ENCODE peak calls at places on chromosomes 3 and 15, in seven cellular contexts. One of them, this sample, is unnamed.

GRCh38 chr15:67724679-67725365 is 100.5 kb upstream of the SKOR1 start:
- DNase-seq in testis: no peak
- DNase-seq in neural progenitor cell: no peak
- DNase-seq in psoas muscle: no peak
- DNase-seq in astrocyte: no peak
- DNase-seq in CD4-positive, alpha-beta T cell: no peak
- DNase-seq in right lobe of liver: no peak
- DNase-seq in this sample: no peak

GRCh38 chr3:196872316-196872715 is 4.6 kb downstream of the SENP5 start:
- DNase-seq in astrocyte: peak
- DNase-seq in CD4-positive, alpha-beta T cell: no peak
- DNase-seq in right lobe of liver: no peak
- DNase-seq in psoas muscle: no peak
- DNase-seq in testis: no peak
- DNase-seq in neural progenitor cell: no peak
- DNase-seq in this sample: no peak

GRCh38 chr3:172373912-172374311 is 74.3 kb downstream of the GHSR start:
- DNase-seq in neural progenitor cell: no peak
- DNase-seq in testis: no peak
- DNase-seq in astrocyte: no peak
- DNase-seq in right lobe of liver: no peak
- DNase-seq in CD4-positive, alpha-beta T cell: no peak
- DNase-seq in psoas muscle: no peak
- DNase-seq in this sample: no peak

GRCh38 chr15:84811828-84812227 is 5.3 kb upstream of the ALPK3 start:
- DNase-seq in psoas muscle: no peak
- DNase-seq in neural progenitor cell: no peak
- DNase-seq in testis: no peak
- DNase-seq in right lobe of liver: no peak
- DNase-seq in astrocyte: no peak
- DNase-seq in CD4-positive, alpha-beta T cell: no peak
- DNase-seq in this sample: no peak

GRCh38 chr3:71022552-71023335 is 560.8 kb downstream of the FOXP1 start:
- DNase-seq in astrocyte: no peak
- DNase-seq in right lobe of liver: no peak
- DNase-seq in testis: no peak
- DNase-seq in psoas muscle: no peak
- DNase-seq in neural progenitor cell: peak
- DNase-seq in CD4-positive, alpha-beta T cell: no peak
- DNase-seq in this sample: no peak

GRCh38 chr3:137259709-137260108 is 301.9 kb downstream of the IL20RB start:
- DNase-seq in testis: no peak
- DNase-seq in CD4-positive, alpha-beta T cell: no peak
- DNase-seq in astrocyte: no peak
- DNase-seq in psoas muscle: no peak
- DNase-seq in neural progenitor cell: peak
- DNase-seq in right lobe of liver: no peak
- DNase-seq in this sample: no peak

GRCh38 chr3:108130247-108130646 is 39.4 kb upstream of the CD47 start:
- DNase-seq in psoas muscle: no peak
- DNase-seq in CD4-positive, alpha-beta T cell: no peak
- DNase-seq in testis: no peak
- DNase-seq in astrocyte: no peak
- DNase-seq in neural progenitor cell: no peak
- DNase-seq in right lobe of liver: no peak
- DNase-seq in this sample: no peak

GRCh38 chr3:4533489-4534443 is 40.6 kb downstream of the ITPR1 start:
- DNase-seq in astrocyte: peak
- DNase-seq in testis: no peak
- DNase-seq in psoas muscle: no peak
- DNase-seq in neural progenitor cell: peak
- DNase-seq in right lobe of liver: peak
- DNase-seq in CD4-positive, alpha-beta T cell: no peak
- DNase-seq in this sample: no peak

GRCh38 chr15:58042006-58042405 is 23.5 kb downstream of the ALDH1A2 start:
- DNase-seq in right lobe of liver: no peak
- DNase-seq in testis: no peak
- DNase-seq in CD4-positive, alpha-beta T cell: no peak
- DNase-seq in astrocyte: no peak
- DNase-seq in psoas muscle: no peak
- DNase-seq in neural progenitor cell: no peak
- DNase-seq in this sample: no peak

GRCh38 chr15:83065431-83065830 is 1.6 kb downstream of the BTBD1 start:
- DNase-seq in right lobe of liver: no peak
- DNase-seq in testis: no peak
- DNase-seq in CD4-positive, alpha-beta T cell: no peak
- DNase-seq in astrocyte: no peak
- DNase-seq in neural progenitor cell: no peak
- DNase-seq in psoas muscle: no peak
- DNase-seq in this sample: no peak

GRCh38 chr3:18216996-18217395 is 208.1 kb downstream of the SATB1 start:
- DNase-seq in neural progenitor cell: no peak
- DNase-seq in CD4-positive, alpha-beta T cell: no peak
- DNase-seq in testis: no peak
- DNase-seq in psoas muscle: no peak
- DNase-seq in astrocyte: no peak
- DNase-seq in right lobe of liver: no peak
- DNase-seq in this sample: no peak

GRCh38 chr15:25717116-25717755 is 145.9 kb downstream of the ATP10A start:
- DNase-seq in astrocyte: peak
- DNase-seq in psoas muscle: no peak
- DNase-seq in neural progenitor cell: no peak
- DNase-seq in right lobe of liver: no peak
- DNase-seq in CD4-positive, alpha-beta T cell: no peak
- DNase-seq in testis: no peak
- DNase-seq in this sample: no peak

GRCh38 chr15:31327674-31328424 is 1.2 kb downstream of the KLF13 start:
- DNase-seq in neural progenitor cell: peak
- DNase-seq in right lobe of liver: peak
- DNase-seq in astrocyte: no peak
- DNase-seq in psoas muscle: peak
- DNase-seq in CD4-positive, alpha-beta T cell: peak
- DNase-seq in testis: peak
- DNase-seq in this sample: peak

DNA sequence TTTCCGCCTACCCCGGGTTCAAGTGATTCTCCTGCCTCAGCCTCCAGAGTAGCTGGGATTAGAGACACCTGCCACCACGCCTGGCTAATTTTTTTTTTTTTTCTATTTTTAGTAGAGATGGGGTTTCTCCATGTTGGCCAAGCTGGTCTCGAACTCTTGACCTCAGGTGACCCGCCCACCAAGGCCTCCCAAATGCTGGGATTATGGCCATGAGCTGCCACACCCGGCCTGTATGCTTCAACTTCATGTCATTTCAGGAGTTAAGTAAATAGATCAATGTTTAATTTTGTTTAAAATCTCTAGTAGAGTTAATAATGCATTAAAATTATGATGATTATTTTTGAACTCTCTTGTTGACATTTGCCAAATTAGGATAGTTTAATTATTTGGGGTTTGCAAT is 121.1 kb upstream of the ALDH1A3 start:
- DNase-seq in neural progenitor cell: no peak
- DNase-seq in right lobe of liver: no peak
- DNase-seq in psoas muscle: no peak
- DNase-seq in astrocyte: no peak
- DNase-seq in CD4-positive, alpha-beta T cell: no peak
- DNase-seq in testis: no peak
- DNase-seq in this sample: no peak
- H3K27ac ChIP-seq in neural progenitor cell: no peak
- H3K27ac ChIP-seq in right lobe of liver: no peak
- H3K27ac ChIP-seq in psoas muscle: no peak
- H3K27ac ChIP-seq in astrocyte: no peak
- H3K27ac ChIP-seq in CD4-positive, alpha-beta T cell: no peak
- H3K27ac ChIP-seq in testis: no peak
- H3K27ac ChIP-seq in this sample: no peak

GRCh38 chr3:188021502-188022040 is 132.4 kb upstream of the LPP start:
- DNase-seq in CD4-positive, alpha-beta T cell: no peak
- DNase-seq in right lobe of liver: no peak
- DNase-seq in psoas muscle: no peak
- DNase-seq in neural progenitor cell: no peak
- DNase-seq in testis: no peak
- DNase-seq in astrocyte: peak
- DNase-seq in this sample: no peak
- H3K27ac ChIP-seq in CD4-positive, alpha-beta T cell: no peak
- H3K27ac ChIP-seq in right lobe of liver: no peak
- H3K27ac ChIP-seq in psoas muscle: no peak
- H3K27ac ChIP-seq in neural progenitor cell: no peak
- H3K27ac ChIP-seq in testis: no peak
- H3K27ac ChIP-seq in astrocyte: no peak
- H3K27ac ChIP-seq in this sample: no peak

GRCh38 chr15:89998141-89998661 is 2.9 kb upstream of the ZNF710 start:
- DNase-seq in CD4-positive, alpha-beta T cell: no peak
- DNase-seq in neural progenitor cell: no peak
- DNase-seq in astrocyte: peak
- DNase-seq in testis: no peak
- DNase-seq in psoas muscle: no peak
- DNase-seq in right lobe of liver: no peak
- DNase-seq in this sample: no peak

GRCh38 chr15:89998923-89999675 is 2.0 kb upstream of the ZNF710 start:
- DNase-seq in psoas muscle: no peak
- DNase-seq in right lobe of liver: no peak
- DNase-seq in neural progenitor cell: no peak
- DNase-seq in testis: no peak
- DNase-seq in CD4-positive, alpha-beta T cell: no peak
- DNase-seq in astrocyte: no peak
- DNase-seq in this sample: no peak

GRCh38 chr15:90001062-90001682 is at the start of gene ZNF710:
- DNase-seq in psoas muscle: peak
- DNase-seq in testis: peak
- DNase-seq in right lobe of liver: no peak
- DNase-seq in CD4-positive, alpha-beta T cell: no peak
- DNase-seq in astrocyte: peak
- DNase-seq in neural progenitor cell: peak
- DNase-seq in this sample: peak

GRCh38 chr15:90000175-90000923 is 775 bp upstream of the ZNF710 start:
- DNase-seq in testis: peak
- DNase-seq in psoas muscle: peak
- DNase-seq in astrocyte: no peak
- DNase-seq in CD4-positive, alpha-beta T cell: no peak
- DNase-seq in neural progenitor cell: peak
- DNase-seq in right lobe of liver: no peak
- DNase-seq in this sample: peak

DNA sequence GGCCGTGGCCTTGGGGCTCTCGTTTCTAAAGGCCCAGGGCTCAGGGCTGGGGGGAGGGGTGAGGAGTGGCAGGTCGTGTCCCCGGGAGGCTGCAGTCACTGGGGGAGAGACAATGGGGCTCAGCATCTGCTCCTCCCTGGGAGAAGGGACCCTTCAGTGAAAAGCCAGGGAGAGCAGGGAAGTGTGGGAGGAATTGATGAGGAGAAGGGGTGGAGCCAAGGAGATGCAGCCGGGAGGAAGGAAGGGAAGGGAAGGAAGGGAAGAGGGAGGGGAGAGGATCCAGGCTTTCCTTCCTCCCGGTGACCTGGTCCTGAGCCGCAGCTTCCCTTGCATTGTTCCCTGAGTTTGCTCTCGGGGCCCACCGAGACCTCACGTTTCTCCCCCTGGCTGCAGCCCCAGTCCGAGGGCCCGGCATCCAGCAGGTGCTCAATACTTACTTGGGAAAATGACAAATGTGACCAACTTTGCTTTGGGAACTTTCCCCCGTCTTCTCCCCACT is 1.4 kb upstream of the ZNF710 start:
- DNase-seq in CD4-positive, alpha-beta T cell: no peak
- DNase-seq in psoas muscle: no peak
- DNase-seq in astrocyte: peak
- DNase-seq in right lobe of liver: no peak
- DNase-seq in testis: peak
- DNase-seq in neural progenitor cell: peak
- DNase-seq in this sample: no peak
- H3K27ac ChIP-seq in CD4-positive, alpha-beta T cell: no peak
- H3K27ac ChIP-seq in psoas muscle: peak
- H3K27ac ChIP-seq in astrocyte: no peak
- H3K27ac ChIP-seq in right lobe of liver: peak
- H3K27ac ChIP-seq in testis: no peak
- H3K27ac ChIP-seq in neural progenitor cell: peak
- H3K27ac ChIP-seq in this sample: peak

GRCh38 chr15:86256628-86257027 is 177.0 kb downstream of the AGBL1 start:
- DNase-seq in psoas muscle: no peak
- DNase-seq in right lobe of liver: no peak
- DNase-seq in testis: no peak
- DNase-seq in astrocyte: no peak
- DNase-seq in CD4-positive, alpha-beta T cell: no peak
- DNase-seq in neural progenitor cell: no peak
- DNase-seq in this sample: no peak
- H3K27ac ChIP-seq in psoas muscle: no peak
- H3K27ac ChIP-seq in right lobe of liver: no peak
- H3K27ac ChIP-seq in testis: no peak
- H3K27ac ChIP-seq in astrocyte: no peak
- H3K27ac ChIP-seq in CD4-positive, alpha-beta T cell: no peak
- H3K27ac ChIP-seq in neural progenitor cell: no peak
- H3K27ac ChIP-seq in this sample: no peak

DNA sequence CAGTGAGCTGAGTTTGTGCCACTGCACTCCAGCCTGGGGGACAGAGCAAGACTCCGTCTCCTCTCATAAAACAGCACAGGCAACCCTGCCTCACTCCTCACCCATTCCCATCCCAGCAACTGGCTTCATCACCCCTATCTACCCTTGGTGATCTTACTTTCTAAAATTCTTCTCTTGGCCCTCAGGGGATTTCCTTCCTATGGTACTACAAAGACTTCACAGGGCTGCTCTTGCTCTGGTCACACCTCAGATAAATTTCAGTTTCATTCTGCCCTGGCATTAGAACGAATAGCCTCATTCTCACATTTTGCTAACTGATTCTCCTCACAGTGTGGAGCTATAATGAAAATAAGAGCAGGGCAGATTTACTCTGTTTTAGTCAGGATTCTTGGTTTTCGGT is 22.1 kb upstream of the CRBN start:
- DNase-seq in right lobe of liver: no peak
- DNase-seq in astrocyte: no peak
- DNase-seq in neural progenitor cell: no peak
- DNase-seq in CD4-positive, alpha-beta T cell: no peak
- DNase-seq in testis: no peak
- DNase-seq in psoas muscle: no peak
- DNase-seq in this sample: no peak
- H3K27ac ChIP-seq in right lobe of liver: no peak
- H3K27ac ChIP-seq in astrocyte: no peak
- H3K27ac ChIP-seq in neural progenitor cell: no peak
- H3K27ac ChIP-seq in CD4-positive, alpha-beta T cell: no peak
- H3K27ac ChIP-seq in testis: no peak
- H3K27ac ChIP-seq in psoas muscle: no peak
- H3K27ac ChIP-seq in this sample: no peak

DNA sequence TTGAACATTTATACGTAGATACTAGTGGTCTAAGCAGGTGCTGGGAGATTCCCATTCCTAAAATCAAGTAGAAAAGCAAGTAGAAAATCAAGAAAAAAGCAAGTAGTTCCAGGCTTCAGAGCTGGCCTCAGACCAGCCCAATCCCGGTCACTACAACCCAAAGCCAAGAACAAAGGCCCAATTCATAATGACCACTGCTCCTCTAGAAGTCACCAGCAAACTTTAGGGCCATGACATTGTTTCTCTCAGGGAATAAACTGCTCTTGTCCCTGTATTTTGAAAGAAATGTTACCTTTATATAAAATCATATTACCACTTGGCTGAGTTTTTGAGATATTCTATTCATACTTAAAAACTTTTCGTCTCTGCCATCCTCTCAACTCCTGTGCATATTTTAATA is 106.3 kb upstream of the IL12A start:
- DNase-seq in psoas muscle: no peak
- DNase-seq in astrocyte: no peak
- DNase-seq in neural progenitor cell: no peak
- DNase-seq in testis: no peak
- DNase-seq in CD4-positive, alpha-beta T cell: no peak
- DNase-seq in right lobe of liver: no peak
- DNase-seq in this sample: no peak
- H3K27ac ChIP-seq in psoas muscle: peak
- H3K27ac ChIP-seq in astrocyte: peak
- H3K27ac ChIP-seq in neural progenitor cell: no peak
- H3K27ac ChIP-seq in testis: no peak
- H3K27ac ChIP-seq in CD4-positive, alpha-beta T cell: no peak
- H3K27ac ChIP-seq in right lobe of liver: no peak
- H3K27ac ChIP-seq in this sample: peak

GRCh38 chr3:184552863-184553262 is 8.7 kb upstream of the EPHB3 start:
- DNase-seq in astrocyte: no peak
- DNase-seq in CD4-positive, alpha-beta T cell: no peak
- DNase-seq in testis: no peak
- DNase-seq in neural progenitor cell: no peak
- DNase-seq in psoas muscle: no peak
- DNase-seq in right lobe of liver: no peak
- DNase-seq in this sample: no peak
- H3K27ac ChIP-seq in astrocyte: no peak
- H3K27ac ChIP-seq in CD4-positive, alpha-beta T cell: no peak
- H3K27ac ChIP-seq in testis: no peak
- H3K27ac ChIP-seq in neural progenitor cell: no peak
- H3K27ac ChIP-seq in psoas muscle: no peak
- H3K27ac ChIP-seq in right lobe of liver: no peak
- H3K27ac ChIP-seq in this sample: no peak

This sample was measured in Peyer's patch.